ENCODE peak calls at places on chromosomes 4 and X, in nine cellular contexts. P, G, C, W, Z, Q, N, U and O are unnamed samples.

GRCh38 chr4:128635141-128635911 is 174.2 kb upstream of the JADE1 start:
- DNase-seq in P (peak; percentile 97), G (no peak), Q (no peak), N (peak; percentile 98), W (no peak), C (no peak), Z (peak; percentile 97), U (no peak), O (no peak)

GRCh38 chrX:40531056-40531826 is 49.5 kb upstream of the ATP6AP2 start:
- DNase-seq in N (no peak), G (no peak), Z (no peak), C (no peak), U (no peak), W (no peak), P (no peak), Q (peak; percentile 45), O (no peak)

GRCh38 chr4:113179091-113179490 is 129.6 kb downstream of the ANK2 start:
- DNase-seq in P (no peak), Z (no peak), C (no peak), U (no peak), Q (no peak), G (no peak), N (no peak), W (no peak), O (no peak)

GRCh38 chrX:78333521-78333920 is 6.1 kb upstream of the CYSLTR1 start:
- DNase-seq in G (no peak), Q (peak; percentile 11), N (no peak), W (no peak), Z (no peak), P (peak; percentile 0), C (peak; percentile 7), U (no peak), O (no peak)

GRCh38 chrX:50756276-50756675 is 57.7 kb downstream of the SHROOM4 start:
- DNase-seq in Q (no peak), W (no peak), P (no peak), G (no peak), U (no peak), C (no peak), N (no peak), Z (no peak), O (no peak)

GRCh38 chr4:149238097-149238496 is 577.5 kb downstream of the IQCM start:
- DNase-seq in W (no peak), Z (no peak), P (no peak), N (no peak), C (no peak), G (no peak), Q (no peak), U (no peak), O (no peak)

GRCh38 chrX:84469226-84469625 is 33.0 kb downstream of the HDX start:
- DNase-seq in C (peak; percentile 1), G (no peak), P (peak; percentile 53), Q (no peak), W (no peak), U (no peak), Z (no peak), N (no peak), O (no peak)

GRCh38 chr4:2652415-2653155 is 103.6 kb downstream of the TNIP2 start:
- DNase-seq in P (no peak), C (no peak), Z (no peak), W (no peak), Q (no peak), N (no peak), G (no peak), U (no peak), O (no peak)

GRCh38 chrX:69109706-69110635 is 55.3 kb downstream of the PJA1 start:
- DNase-seq in W (peak; percentile 89), Q (peak; percentile 26), Z (no peak), G (no peak), N (peak; percentile 84), U (no peak), C (peak; percentile 88), P (no peak), O (no peak)

GRCh38 chrX:18886344-18887161 is 97.4 kb downstream of the PHKA2 start:
- DNase-seq in Q (peak; percentile 78), P (peak; percentile 65), W (peak; percentile 13), N (peak; percentile 84), G (peak; percentile 85), U (no peak), C (peak; percentile 76), Z (peak; percentile 68), O (no peak)

DNA sequence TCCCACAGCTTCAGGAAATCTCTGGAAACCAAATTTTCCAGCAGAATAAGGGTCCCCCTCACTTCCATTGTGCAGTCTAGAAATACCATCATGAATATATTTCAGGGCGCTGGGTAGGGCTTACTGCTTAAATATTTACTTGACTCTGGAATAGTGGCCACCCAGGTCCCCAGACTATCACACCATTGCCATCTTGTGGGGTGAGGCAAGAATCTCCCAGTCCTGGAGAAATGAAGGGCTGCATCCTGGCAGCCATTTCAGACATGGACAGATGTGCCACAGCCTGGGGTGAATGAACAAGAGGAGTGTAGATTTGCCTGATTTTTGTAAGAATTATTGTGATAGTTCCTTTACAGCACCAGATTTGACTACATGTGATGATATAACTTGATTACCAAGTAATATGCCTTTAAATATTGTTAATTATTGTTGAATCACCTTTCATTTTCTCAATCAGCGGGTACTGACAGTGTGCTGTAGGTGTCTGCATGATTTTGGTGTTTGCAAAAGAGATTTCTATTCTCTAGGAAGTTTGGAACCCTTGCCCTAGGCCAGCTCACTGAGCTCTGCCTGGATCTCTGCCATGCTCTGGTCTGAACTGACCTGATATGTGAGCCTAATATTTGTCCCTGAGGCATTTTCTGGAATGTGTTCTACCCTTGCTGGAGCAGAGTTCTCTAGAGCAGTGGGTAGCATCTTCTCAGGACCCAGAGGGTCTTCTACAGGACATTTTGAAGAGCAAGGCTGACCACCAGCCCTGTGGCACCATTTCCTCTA is 183.4 kb downstream of the KIT start:
- DNase-seq in P (peak; percentile 16), G (no peak), N (peak; percentile 2), Q (peak; percentile 16), Z (peak; percentile 30), W (peak; percentile 46), U (no peak), C (peak; percentile 25), O (no peak)
- TF ChIP-seq CTCF in P (no peak), G (no peak), N (no peak), Q (peak; percentile 30), Z (no peak), W (peak; percentile 52), U (peak; percentile 1), C (no peak), O (peak; percentile 21)

DNA sequence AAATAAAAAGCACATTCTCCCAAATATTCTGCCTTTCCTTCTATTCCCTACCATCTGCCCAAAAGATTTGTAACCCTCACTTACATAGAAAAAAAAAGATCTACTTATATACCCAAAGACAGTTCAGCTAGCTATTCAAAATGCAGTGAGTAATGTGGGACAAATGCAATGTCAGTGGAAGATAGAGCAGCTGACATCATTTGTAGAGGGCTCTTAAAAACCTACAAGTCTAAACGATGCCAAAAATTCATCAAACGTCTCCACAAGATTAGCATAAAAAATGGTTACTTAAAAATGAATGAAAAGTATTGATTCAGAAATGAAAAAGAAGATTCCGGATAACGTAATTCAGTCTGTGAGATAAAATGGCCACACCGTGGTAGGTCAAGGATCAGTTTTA is 96.5 kb downstream of the ASB9 start:
- DNase-seq in U (no peak), W (no peak), P (no peak), C (no peak), N (no peak), Z (no peak), Q (no peak), G (no peak), O (no peak)
- TF ChIP-seq CTCF in U (no peak), W (no peak), P (no peak), C (no peak), N (no peak), Z (no peak), Q (no peak), G (no peak), O (no peak)

DNA sequence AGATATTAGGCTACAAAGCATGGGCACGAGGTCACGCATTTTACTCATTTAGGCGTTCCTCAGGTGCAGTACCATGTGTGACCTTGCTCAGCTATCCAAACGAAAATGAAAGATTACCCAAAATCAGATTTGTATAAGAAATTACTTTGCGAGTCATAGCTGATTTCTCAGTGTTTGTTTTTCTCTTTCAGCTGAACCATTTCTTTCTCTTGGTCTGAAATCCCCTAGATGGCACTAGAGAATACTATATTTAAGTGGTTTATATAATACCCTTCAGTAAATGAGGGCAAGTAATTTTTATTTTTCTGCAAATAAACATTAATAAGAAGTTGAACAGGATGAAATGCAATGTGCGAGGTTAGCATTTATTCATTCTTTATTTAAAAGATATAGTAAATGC is 496.6 kb downstream of the STIM2 start:
- DNase-seq in W (no peak), C (peak; percentile 30), G (no peak), Q (peak; percentile 14), U (no peak), P (peak; percentile 45), N (no peak), Z (no peak), O (no peak)
- TF ChIP-seq CTCF in W (peak; percentile 51), C (peak; percentile 32), G (no peak), Q (peak; percentile 55), U (no peak), P (peak; percentile 47), N (no peak), Z (no peak), O (peak; percentile 35)

DNA sequence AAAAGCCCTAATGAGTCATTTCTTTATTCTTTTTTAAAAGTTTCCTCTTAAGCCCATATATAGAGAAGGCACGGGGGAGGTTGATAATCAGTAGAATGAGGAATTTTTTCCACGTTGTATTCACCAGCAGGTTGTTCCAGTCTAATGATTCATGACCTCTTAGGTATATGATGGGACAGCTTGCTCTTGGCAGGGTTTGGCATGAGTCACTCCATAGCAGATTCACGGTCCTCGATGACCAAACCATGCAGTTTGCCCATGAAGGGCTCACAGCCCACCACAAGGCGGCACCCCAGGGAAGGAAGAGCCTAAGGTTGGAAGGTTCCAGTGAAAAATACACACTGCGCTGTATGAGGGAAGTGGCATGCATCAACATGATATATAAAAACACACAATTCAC is 623.8 kb upstream of the DIPK2B start:
- DNase-seq in P (peak; percentile 93), N (peak; percentile 91), G (peak; percentile 38), W (peak; percentile 94), Q (peak; percentile 88), C (peak; percentile 95), U (peak; percentile 89), Z (no peak), O (peak; percentile 62)
- TF ChIP-seq CTCF in P (peak; percentile 76), N (peak; percentile 75), G (peak; percentile 51), W (peak; percentile 84), Q (peak; percentile 82), C (peak; percentile 65), U (peak; percentile 80), Z (no peak), O (peak; percentile 76)

GRCh38 chrX:72297953-72298730 is 7.6 kb downstream of the CITED1 start:
- DNase-seq in N (peak; percentile 56), G (no peak), Q (peak; percentile 64), Z (no peak), C (peak; percentile 52), W (peak; percentile 5), P (peak; percentile 42), U (no peak), O (no peak)
- TF ChIP-seq CTCF in N (peak; percentile 20), G (no peak), Q (peak; percentile 63), Z (no peak), C (peak; percentile 10), W (peak; percentile 48), P (peak; percentile 30), U (no peak), O (no peak)

DNA sequence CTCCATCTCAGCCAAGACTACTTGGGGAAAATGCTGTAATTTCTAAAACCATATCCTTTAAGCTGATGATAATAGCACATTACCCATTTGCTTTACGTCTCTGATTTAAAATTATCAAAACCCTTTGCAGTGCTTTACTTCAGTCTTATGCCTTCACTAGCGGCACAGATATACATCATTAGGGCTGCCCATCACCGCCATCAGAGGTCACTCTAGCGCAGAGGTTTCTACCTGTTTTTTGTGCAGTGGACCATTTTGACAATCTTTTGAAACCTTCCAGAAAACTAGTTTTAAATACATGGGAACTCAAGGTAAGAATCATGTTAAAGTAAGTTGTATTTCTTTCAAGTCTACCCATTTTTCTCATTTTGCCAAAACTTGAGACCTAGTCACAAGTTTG is 592.5 kb downstream of the PPARGC1A start:
- DNase-seq in G (no peak), Z (no peak), P (no peak), N (no peak), Q (no peak), C (no peak), U (no peak), W (no peak), O (no peak)
- TF ChIP-seq CTCF in G (no peak), Z (no peak), P (no peak), N (no peak), Q (no peak), C (no peak), U (no peak), W (no peak), O (no peak)